ENCODE peak calls at places on chromosomes 5 and 9, in four cellular contexts. One of them, this sample, is unnamed.

GRCh38 chr9:5630038-5630507 is 1.2 kb downstream of the RIC1 start:
- DNase-seq in HCT116: no peak
- DNase-seq in H1: no peak
- DNase-seq in K562: no peak
- DNase-seq in this sample: peak

GRCh38 chr5:151085517-151086031 is 4.7 kb upstream of the TNIP1 start:
- DNase-seq in HCT116: no peak
- DNase-seq in H1: no peak
- DNase-seq in K562: no peak
- DNase-seq in this sample: no peak

GRCh38 chr5:107424461-107424860 is 246.3 kb downstream of the EFNA5 start:
- DNase-seq in HCT116: no peak
- DNase-seq in H1: no peak
- DNase-seq in K562: no peak
- DNase-seq in this sample: no peak

GRCh38 chr5:10860645-10861455 is 99.8 kb upstream of the DAP start:
- DNase-seq in HCT116: no peak
- DNase-seq in H1: no peak
- DNase-seq in K562: no peak
- DNase-seq in this sample: no peak

GRCh38 chr5:154857534-154858250 is 735 bp upstream of the CNOT8 start:
- DNase-seq in HCT116: peak
- DNase-seq in H1: peak
- DNase-seq in K562: peak
- DNase-seq in this sample: peak

GRCh38 chr9:137453643-137454081 is 5.5 kb downstream of the NSMF start:
- DNase-seq in HCT116: no peak
- DNase-seq in H1: peak
- DNase-seq in K562: peak
- DNase-seq in this sample: peak

GRCh38 chr9:3337515-3337914 is 188.3 kb downstream of the RFX3 start:
- DNase-seq in HCT116: peak
- DNase-seq in H1: no peak
- DNase-seq in K562: no peak
- DNase-seq in this sample: no peak

GRCh38 chr5:98997000-98997399 is 68.2 kb upstream of the CHD1 start:
- DNase-seq in HCT116: no peak
- DNase-seq in H1: no peak
- DNase-seq in K562: no peak
- DNase-seq in this sample: peak

GRCh38 chr5:72494700-72495124 is 12.5 kb downstream of the ZNF366 start:
- DNase-seq in HCT116: no peak
- DNase-seq in H1: no peak
- DNase-seq in K562: no peak
- DNase-seq in this sample: no peak

GRCh38 chr9:4335631-4336030 is 35.8 kb upstream of the GLIS3 start:
- DNase-seq in HCT116: no peak
- DNase-seq in H1: no peak
- DNase-seq in K562: no peak
- DNase-seq in this sample: no peak

GRCh38 chr5:176780071-176780850 is 30.1 kb upstream of the UNC5A start:
- DNase-seq in HCT116: no peak
- DNase-seq in H1: peak
- DNase-seq in K562: no peak
- DNase-seq in this sample: no peak

GRCh38 chr9:106921341-106921899 is 58.5 kb downstream of the ZNF462 start:
- DNase-seq in HCT116: peak
- DNase-seq in H1: no peak
- DNase-seq in K562: no peak
- DNase-seq in this sample: peak

DNA sequence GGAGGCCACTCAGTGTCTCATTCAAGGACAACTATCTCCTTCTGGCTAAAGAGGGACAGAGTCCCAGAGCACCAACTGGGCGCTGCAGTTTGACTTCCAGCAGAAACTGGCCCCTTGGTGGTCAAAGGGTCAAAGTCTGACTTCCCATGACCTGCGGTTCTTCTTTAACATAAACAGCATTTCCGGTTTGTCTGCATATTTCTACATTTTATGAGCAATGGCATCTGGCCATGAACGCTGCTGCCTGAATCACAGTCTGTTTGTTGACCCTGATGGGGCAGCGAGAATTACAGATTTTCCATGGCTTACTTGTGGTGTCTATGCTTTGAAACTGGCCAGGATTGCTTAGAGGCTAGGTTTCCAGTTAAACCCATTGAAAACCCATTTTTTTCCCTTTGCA is 1.3 kb downstream of the TNFSF15 start:
- DNase-seq in HCT116: peak
- DNase-seq in H1: no peak
- DNase-seq in K562: no peak
- DNase-seq in this sample: peak
- TF ChIP-seq POLR2AphosphoS5 in HCT116: no peak
- TF ChIP-seq POLR2AphosphoS5 in H1: no peak
- TF ChIP-seq POLR2AphosphoS5 in K562: no peak
- TF ChIP-seq POLR2AphosphoS5 in this sample: no peak

GRCh38 chr9:105425817-105426433 is 21.9 kb upstream of the FSD1L start:
- DNase-seq in HCT116: no peak
- DNase-seq in H1: peak
- DNase-seq in K562: no peak
- DNase-seq in this sample: no peak
- TF ChIP-seq FOSL1 in HCT116: no peak
- TF ChIP-seq FOSL1 in H1: no peak
- TF ChIP-seq FOSL1 in K562: no peak
- TF ChIP-seq FOSL1 in this sample: no peak

DNA sequence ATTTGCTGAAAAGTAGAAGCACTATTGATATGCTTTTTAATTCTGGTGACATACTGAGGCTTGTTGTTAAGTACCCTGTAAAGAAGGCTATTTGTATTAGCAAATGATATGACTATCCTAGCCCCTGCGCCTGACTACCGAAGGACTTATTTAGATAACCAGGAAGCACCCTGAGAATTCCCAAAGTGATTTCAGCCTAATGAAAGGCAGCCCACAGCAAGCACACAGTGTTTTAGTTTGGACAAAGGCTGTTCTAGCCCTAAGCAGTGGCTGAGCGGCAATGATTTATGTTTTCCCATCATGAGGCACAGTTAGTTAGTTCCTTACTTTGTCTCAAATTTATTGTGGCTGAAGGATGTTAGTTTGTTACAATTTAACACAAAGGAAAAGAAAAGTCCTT is 235.3 kb downstream of the KCTD16 start:
- DNase-seq in HCT116: no peak
- DNase-seq in H1: no peak
- DNase-seq in K562: no peak
- DNase-seq in this sample: no peak
- TF ChIP-seq POLR2AphosphoS5 in HCT116: no peak
- TF ChIP-seq POLR2AphosphoS5 in H1: no peak
- TF ChIP-seq POLR2AphosphoS5 in K562: no peak
- TF ChIP-seq POLR2AphosphoS5 in this sample: no peak

GRCh38 chr9:74846771-74847170 is 41.0 kb downstream of the TRPM6 start:
- DNase-seq in HCT116: no peak
- DNase-seq in H1: no peak
- DNase-seq in K562: no peak
- DNase-seq in this sample: peak
- TF ChIP-seq FOSL1 in HCT116: no peak
- TF ChIP-seq FOSL1 in H1: no peak
- TF ChIP-seq FOSL1 in K562: no peak
- TF ChIP-seq FOSL1 in this sample: no peak

This sample was measured in HepG2.